ENCODE peak calls at places on chromosomes 3 and 15, in five cellular contexts. I is fibroblast of mammary gland, A is foreskin fibroblast, Z is astrocyte, R is lung. U is an unnamed sample.
A peak's percentile ranks its signal among the peaks of the same experiment; 100 is the strongest.

GRCh38 chr3:125129512-125129962 is 73.7 kb upstream of the HEG1 start:
- DNase-seq in I (peak; percentile 100), A (peak; percentile 96), Z (peak; percentile 99), R (peak; percentile 51), U (no peak)

GRCh38 chr3:114892880-114893279 is 254.2 kb downstream of the ZBTB20 start:
- DNase-seq in I (no peak), A (no peak), Z (no peak), R (no peak), U (no peak)

GRCh38 chr15:45869034-45869668 is 234.3 kb downstream of the SQOR start:
- DNase-seq in I (no peak), A (no peak), Z (no peak), R (no peak), U (no peak)

GRCh38 chr15:85014932-85015331 is 33.3 kb downstream of the PDE8A start:
- DNase-seq in I (no peak), A (no peak), Z (no peak), R (no peak), U (no peak)

GRCh38 chr3:138862924-138863775 is 28.4 kb upstream of the PIK3CB start:
- DNase-seq in I (peak; percentile 74), A (peak; percentile 60), Z (peak; percentile 71), R (peak; percentile 47), U (no peak)

GRCh38 chr3:12891985-12892839 is 50.8 kb upstream of the RPL32 start:
- DNase-seq in I (peak; percentile 71), A (peak; percentile 41), Z (peak; percentile 32), R (peak; percentile 39), U (peak; percentile 64)

GRCh38 chr15:67776600-67776999 is 48.7 kb upstream of the SKOR1 start:
- DNase-seq in I (peak; percentile 8), A (no peak), Z (peak; percentile 28), R (no peak), U (no peak)

GRCh38 chr15:68679961-68680371 is 101.2 kb downstream of the CORO2B start:
- DNase-seq in I (no peak), A (no peak), Z (no peak), R (no peak), U (no peak)

GRCh38 chr3:149340310-149340933 is 7.0 kb upstream of the TM4SF18 start:
- DNase-seq in I (peak; percentile 65), A (peak; percentile 46), Z (peak; percentile 42), R (no peak), U (no peak)

GRCh38 chr3:195929452-195929851 is 21.1 kb upstream of the TNK2 start:
- DNase-seq in I (no peak), A (no peak), Z (no peak), R (no peak), U (no peak)

GRCh38 chr3:142507241-142507640 is 59.4 kb upstream of the XRN1 start:
- DNase-seq in I (no peak), A (no peak), Z (peak; percentile 64), R (no peak), U (no peak)

GRCh38 chr15:58070801-58071418 is 5.4 kb upstream of the ALDH1A2 start:
- DNase-seq in I (peak; percentile 67), A (peak; percentile 46), Z (peak; percentile 5), R (peak; percentile 55), U (peak; percentile 80)

GRCh38 chr3:46325645-46326300 is 28.1 kb upstream of the CCR2 start:
- DNase-seq in I (no peak), A (no peak), Z (no peak), R (no peak), U (no peak)

GRCh38 chr3:56799251-56799882 is 2.4 kb downstream of the ARHGEF3 start:
- DNase-seq in I (peak; percentile 74), A (no peak), Z (peak; percentile 39), R (no peak), U (no peak)

GRCh38 chr3:106792716-106793115 is 584.5 kb upstream of the CCDC54 start:
- DNase-seq in I (no peak), A (no peak), Z (peak; percentile 44), R (no peak), U (no peak)

GRCh38 chr15:98548172-98548971 is 100.0 kb upstream of the IGF1R start:
- DNase-seq in I (peak; percentile 70), A (peak; percentile 72), Z (peak; percentile 50), R (peak; percentile 72), U (peak; percentile 65)

GRCh38 chr3:115401298-115401697 is 222.0 kb upstream of the GAP43 start:
- DNase-seq in I (peak; percentile 86), A (peak; percentile 81), Z (peak; percentile 95), R (no peak), U (no peak)

GRCh38 chr3:117252208-117252607 is 542.6 kb downstream of the TUSC7 start:
- DNase-seq in I (peak; percentile 6), A (peak; percentile 12), Z (peak; percentile 26), R (no peak), U (no peak)

GRCh38 chr3:99846472-99846871 is 28.8 kb downstream of the CMSS1 start:
- DNase-seq in I (peak; percentile 87), A (no peak), Z (peak; percentile 70), R (no peak), U (no peak)

GRCh38 chr15:43511012-43511885 is 6.2 kb upstream of the MAP1A start:
- DNase-seq in I (no peak), A (no peak), Z (no peak), R (no peak), U (peak; percentile 25)

GRCh38 chr3:13876451-13876850 is 3.4 kb downstream of the WNT7A start:
- DNase-seq in I (no peak), A (no peak), Z (no peak), R (no peak), U (no peak)

GRCh38 chr3:13135251-13135810 is 62.1 kb upstream of the IQSEC1 start:
- DNase-seq in I (no peak), A (no peak), Z (no peak), R (no peak), U (no peak)

GRCh38 chr15:68365140-68365745 is 66.7 kb downstream of the ITGA11 start:
- DNase-seq in I (no peak), A (no peak), Z (peak; percentile 20), R (no peak), U (no peak)

GRCh38 chr3:149581681-149582349 is 76.0 kb downstream of the WWTR1 start:
- DNase-seq in I (peak; percentile 95), A (peak; percentile 91), Z (peak; percentile 91), R (peak; percentile 61), U (peak; percentile 16)

GRCh38 chr3:52771702-52772101 is 962 bp upstream of the NEK4 start:
- DNase-seq in I (no peak), A (no peak), Z (no peak), R (no peak), U (no peak)

GRCh38 chr15:92653836-92654524 is 1.6 kb downstream of the FAM174B start:
- DNase-seq in I (no peak), A (no peak), Z (no peak), R (peak; percentile 60), U (peak; percentile 26)

GRCh38 chr3:157445897-157446296 is 9.2 kb downstream of the PTX3 start:
- DNase-seq in I (peak; percentile 88), A (peak; percentile 65), Z (no peak), R (no peak), U (no peak)

GRCh38 chr15:72315706-72316370 is 4.1 kb downstream of the CELF6 start:
- DNase-seq in I (peak; percentile 5), A (no peak), Z (no peak), R (no peak), U (no peak)

GRCh38 chr3:63911395-63911900 is 735 bp downstream of the SCAANT1 start:
- DNase-seq in I (peak; percentile 18), A (no peak), Z (no peak), R (no peak), U (no peak)

GRCh38 chr3:63914312-63914711 is 2.1 kb upstream of the SCAANT1 start:
- DNase-seq in I (peak; percentile 44), A (no peak), Z (no peak), R (peak; percentile 62), U (no peak)

GRCh38 chr3:63910873-63911272 is 1.3 kb downstream of the SCAANT1 start:
- DNase-seq in I (peak; percentile 32), A (no peak), Z (peak; percentile 38), R (no peak), U (no peak)

GRCh38 chr3:63911901-63912767 is at the start of gene SCAANT1:
- DNase-seq in I (peak; percentile 86), A (peak; percentile 91), Z (peak; percentile 86), R (peak; percentile 91), U (peak; percentile 83)

GRCh38 chr3:63912768-63913588 is 795 bp upstream of the SCAANT1 start:
- DNase-seq in I (peak; percentile 65), A (peak; percentile 45), Z (peak; percentile 76), R (peak; percentile 69), U (peak; percentile 20)
- TF ChIP-seq CTCF in I (no peak), A (no peak), Z (no peak), R (no peak), U (no peak)

DNA sequence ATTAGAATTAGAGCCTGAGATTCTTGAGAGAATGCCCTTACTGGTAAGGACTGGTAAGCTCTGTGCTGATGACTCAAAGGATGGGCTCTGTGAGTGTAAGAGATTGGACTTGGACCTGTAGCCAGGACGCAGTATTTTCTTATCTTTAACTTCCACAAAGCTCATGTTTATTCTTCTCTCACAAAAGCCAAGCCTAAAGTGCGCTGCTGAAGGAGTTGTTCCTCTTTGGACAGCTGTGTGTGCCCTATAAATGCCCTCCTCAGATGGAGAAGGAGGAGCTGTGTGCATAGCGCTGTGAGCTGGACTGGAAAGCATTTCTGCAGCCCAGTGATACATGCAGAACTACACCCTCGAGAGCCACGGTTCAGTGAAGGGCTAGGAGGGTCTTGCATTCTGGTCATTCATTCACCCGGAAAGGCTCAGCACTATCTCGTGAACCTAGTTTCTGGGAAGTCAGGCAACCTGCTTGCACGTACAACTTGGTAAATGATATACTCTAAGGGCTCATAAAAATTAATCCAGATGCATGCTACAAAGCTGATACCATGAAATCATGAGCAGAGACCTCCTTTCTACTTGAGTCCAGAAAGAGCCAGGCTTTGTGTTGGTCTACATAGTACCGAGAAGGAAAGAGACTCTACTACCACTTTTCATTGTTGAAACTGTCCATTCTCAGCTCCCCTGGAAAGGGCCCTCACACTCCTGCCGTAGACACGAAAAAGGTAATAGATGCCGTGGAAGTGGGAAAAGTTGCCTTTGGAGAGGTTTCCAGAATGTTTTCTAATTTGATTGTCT is 103.0 kb upstream of the TBL1XR1 start:
- DNase-seq in I (peak; percentile 16), A (peak; percentile 33), Z (peak; percentile 74), R (peak; percentile 42), U (peak; percentile 56)
- TF ChIP-seq CTCF in I (no peak), A (no peak), Z (no peak), R (no peak), U (no peak)

GRCh38 chr3:164806188-164806587 is 272.1 kb downstream of the SI start:
- DNase-seq in I (no peak), A (no peak), Z (no peak), R (no peak), U (no peak)
- TF ChIP-seq CTCF in I (no peak), A (no peak), Z (no peak), R (no peak), U (no peak)

DNA sequence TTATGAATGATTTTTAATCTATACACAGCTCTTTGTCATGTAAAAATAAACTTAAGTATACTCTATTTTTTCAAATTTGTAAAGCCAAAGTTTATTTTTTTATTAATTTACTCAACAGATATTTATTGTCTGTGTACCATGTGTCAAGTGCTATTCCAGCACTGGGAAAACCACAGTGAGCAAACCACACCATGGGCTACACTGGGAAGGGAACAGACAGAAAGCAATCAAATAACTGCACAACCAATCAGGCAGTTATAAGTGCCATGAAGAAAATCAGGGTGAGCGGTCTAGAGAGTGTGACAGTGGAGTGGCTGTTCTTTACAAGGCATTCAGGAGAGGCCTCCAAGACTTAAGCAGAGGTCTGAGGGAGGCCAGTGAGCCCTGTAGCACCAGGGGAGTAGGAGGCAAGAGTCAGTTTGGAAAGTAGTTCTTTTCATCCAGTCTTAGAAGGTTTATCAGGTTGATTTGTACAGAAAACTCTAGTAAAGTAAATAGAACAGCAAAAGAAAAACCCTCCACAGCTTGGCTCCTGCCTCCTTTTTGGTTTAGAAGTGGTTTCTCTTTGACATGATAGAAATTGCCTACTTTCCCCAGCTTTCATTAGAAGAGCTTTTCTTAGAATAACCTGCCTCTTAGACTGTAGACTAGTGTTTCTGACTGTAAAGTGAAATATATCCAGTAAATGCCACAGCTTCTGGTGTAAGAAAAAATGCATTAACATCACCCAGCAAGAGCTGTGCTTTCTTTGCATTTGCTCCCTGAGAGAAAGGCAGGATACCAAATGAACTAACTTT is 13.7 kb downstream of the EIF2AK4 start:
- DNase-seq in I (no peak), A (no peak), Z (no peak), R (no peak), U (no peak)
- TF ChIP-seq CTCF in I (no peak), A (no peak), Z (no peak), R (no peak), U (no peak)